ENCODE peak calls at places on chromosomes 6 and 20, in five cellular contexts. P is CD4-positive, alpha-beta T cell; S is mucosa of descending colon; W is A549; A is AG04449. C is an unnamed sample.

GRCh38 chr20:33666293-33667244 is at the start of gene ACTL10:
- DNase-seq in P (peak; percentile 74), S (peak; percentile 100), W (no peak), A (peak; percentile 79), C (peak; percentile 88)

GRCh38 chr6:155103816-155104366 is 108.8 kb downstream of the TIAM2 start:
- DNase-seq in P (no peak), S (no peak), W (no peak), A (no peak), C (no peak)

GRCh38 chr6:169556238-169556637 is 145.6 kb downstream of the WDR27 start:
- DNase-seq in P (no peak), S (no peak), W (no peak), A (no peak), C (no peak)

GRCh38 chr6:143243786-143244185 is 183.1 kb downstream of the AIG1 start:
- DNase-seq in P (no peak), S (no peak), W (no peak), A (no peak), C (no peak)

GRCh38 chr20:17636523-17637412 is 45.3 kb downstream of the RRBP1 start:
- DNase-seq in P (no peak), S (no peak), W (no peak), A (no peak), C (peak; percentile 62)

GRCh38 chr6:5466459-5466858 is 205.1 kb downstream of the FARS2 start:
- DNase-seq in P (no peak), S (no peak), W (no peak), A (peak; percentile 49), C (no peak)

GRCh38 chr6:92473056-92473455 is 946.3 kb downstream of the EPHA7 start:
- DNase-seq in P (no peak), S (no peak), W (no peak), A (no peak), C (no peak)

GRCh38 chr6:134310817-134311216 is 7.1 kb downstream of the SGK1 start:
- DNase-seq in P (no peak), S (no peak), W (no peak), A (no peak), C (no peak)

GRCh38 chr6:155882527-155883333 is 427.1 kb upstream of the NOX3 start:
- DNase-seq in P (no peak), S (no peak), W (no peak), A (no peak), C (no peak)

DNA sequence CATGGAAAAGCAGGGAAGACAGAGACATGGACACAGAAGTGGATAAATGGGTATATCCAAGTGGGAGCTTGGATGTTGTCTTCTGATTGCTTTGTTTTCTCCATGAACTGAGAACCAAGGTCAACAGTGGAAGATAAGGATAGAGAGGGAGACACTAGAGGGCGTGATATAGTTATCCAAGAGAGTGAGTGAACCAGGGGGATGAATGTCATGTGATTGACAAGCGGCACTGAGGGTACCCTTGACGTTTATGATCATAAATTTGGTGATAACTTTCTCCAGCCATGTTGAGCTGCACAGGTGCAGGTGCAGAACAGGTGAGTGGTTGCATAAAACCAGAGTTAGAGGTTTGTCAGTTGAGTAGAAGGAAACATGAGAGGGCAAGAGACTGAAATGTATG is 20.7 kb downstream of the EBF4 start:
- DNase-seq in P (no peak), S (no peak), W (no peak), A (no peak), C (no peak)
- TF ChIP-seq CTCF in P (peak; percentile 80), S (no peak), W (peak; percentile 60), A (no peak), C (no peak)

GRCh38 chr20:43442310-43442880 is 15.3 kb upstream of the SRSF6 start:
- DNase-seq in P (no peak), S (no peak), W (peak; percentile 51), A (no peak), C (no peak)
- TF ChIP-seq CTCF in P (no peak), S (no peak), W (no peak), A (peak; percentile 11), C (no peak)

GRCh38 chr6:56767892-56768531 is 125.3 kb upstream of the DST start:
- DNase-seq in P (no peak), S (no peak), W (no peak), A (no peak), C (no peak)
- TF ChIP-seq CTCF in P (no peak), S (no peak), W (no peak), A (no peak), C (no peak)

GRCh38 chr6:2989332-2990178 is 10.1 kb upstream of the NQO2 start:
- DNase-seq in P (peak; percentile 61), S (peak; percentile 87), W (peak; percentile 44), A (peak; percentile 77), C (peak; percentile 64)
- TF ChIP-seq CTCF in P (peak; percentile 28), S (no peak), W (no peak), A (no peak), C (peak; percentile 41)

DNA sequence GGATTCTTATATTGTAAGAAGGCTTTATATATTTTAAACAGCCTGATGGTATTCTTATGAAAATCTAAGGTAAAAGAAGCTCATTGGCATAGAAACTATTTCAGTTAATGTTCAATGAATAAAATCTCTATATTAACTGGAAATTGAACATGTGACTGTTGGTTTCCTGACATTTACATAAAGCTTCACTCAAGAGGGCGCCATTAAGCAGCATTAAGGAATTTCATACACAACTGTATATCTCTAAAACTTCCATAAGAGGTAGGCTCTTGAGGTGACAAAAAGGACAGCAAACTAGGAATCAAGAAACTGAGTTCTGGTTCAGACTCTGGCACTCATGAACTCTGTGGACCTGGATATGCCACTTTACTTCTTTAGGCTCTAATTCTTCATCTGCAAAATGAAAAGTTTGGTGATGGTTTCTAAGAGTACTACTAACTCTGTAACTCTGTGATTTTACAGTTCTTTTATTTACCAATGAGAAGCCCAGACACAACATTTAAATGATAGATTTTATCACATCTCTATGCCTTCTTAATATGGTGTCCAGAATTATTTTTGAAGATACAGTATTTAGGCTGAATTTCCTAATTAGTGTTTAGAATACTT is 147.5 kb downstream of the FLRT3 start:
- DNase-seq in P (no peak), S (peak; percentile 59), W (peak; percentile 12), A (peak; percentile 7), C (no peak)
- TF ChIP-seq CTCF in P (no peak), S (no peak), W (peak; percentile 69), A (peak; percentile 39), C (peak; percentile 61)

DNA sequence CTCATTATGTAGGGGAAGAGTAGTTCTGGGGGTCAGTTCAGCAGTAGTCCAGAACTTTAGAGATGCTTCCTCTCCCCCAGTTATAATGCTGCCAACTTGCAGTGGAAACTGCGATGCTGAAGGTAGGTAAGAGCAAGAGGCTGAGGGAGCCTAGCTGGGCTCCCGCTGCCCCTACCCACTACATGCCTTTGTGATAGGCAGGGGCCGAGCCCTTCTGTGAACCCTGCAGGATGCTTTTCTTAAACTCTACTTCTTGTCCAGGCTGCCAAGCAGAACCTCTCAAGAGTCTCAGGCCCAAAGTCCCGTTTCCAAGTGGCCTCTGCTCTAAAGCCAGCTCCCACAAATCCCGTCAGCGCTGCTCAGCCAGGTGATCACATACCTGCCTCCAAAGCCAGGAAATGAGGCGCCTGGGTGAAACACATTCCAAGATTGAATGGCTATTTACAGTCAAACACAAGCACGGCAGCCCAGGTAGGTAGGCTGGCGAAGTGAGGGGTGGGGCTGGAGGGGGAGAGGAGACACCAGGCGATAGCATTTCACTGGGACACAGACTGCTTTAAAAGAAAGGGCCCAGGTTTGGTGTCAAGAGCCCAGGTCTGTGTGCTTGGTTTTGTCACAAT is 150.7 kb downstream of the CD24 start:
- DNase-seq in P (no peak), S (peak; percentile 60), W (no peak), A (no peak), C (no peak)
- TF ChIP-seq CTCF in P (no peak), S (no peak), W (no peak), A (no peak), C (no peak)

C was measured in neural crest cell.